ENCODE peak calls at places on chromosomes 13 and 19, in nine cellular contexts. One of them, this sample, is unnamed.

GRCh38 chr13:29589234-29589633 is 6.3 kb downstream of the SLC7A1 start:
- DNase-seq in NCI-H2107: no peak
- DNase-seq in fibroblast of the conjunctiva: no peak
- DNase-seq in tibial nerve: no peak
- DNase-seq in Daoy: peak
- DNase-seq in RWPE1: no peak
- DNase-seq in neuronal stem cell: peak
- DNase-seq in nephron progenitor cell: peak
- DNase-seq in AG08395: peak
- DNase-seq in this sample: peak

GRCh38 chr13:110471833-110472162 is 89.7 kb downstream of the RAB20 start:
- DNase-seq in NCI-H2107: no peak
- DNase-seq in fibroblast of the conjunctiva: no peak
- DNase-seq in tibial nerve: no peak
- DNase-seq in Daoy: peak
- DNase-seq in RWPE1: no peak
- DNase-seq in neuronal stem cell: no peak
- DNase-seq in nephron progenitor cell: no peak
- DNase-seq in AG08395: no peak
- DNase-seq in this sample: no peak

GRCh38 chr13:35475131-35475959 is 1.1 kb downstream of the MAB21L1 start:
- DNase-seq in NCI-H2107: no peak
- DNase-seq in fibroblast of the conjunctiva: no peak
- DNase-seq in tibial nerve: peak
- DNase-seq in Daoy: peak
- DNase-seq in RWPE1: no peak
- DNase-seq in neuronal stem cell: peak
- DNase-seq in nephron progenitor cell: peak
- DNase-seq in AG08395: peak
- DNase-seq in this sample: peak

GRCh38 chr13:24279267-24279666 is 30.1 kb upstream of the C1QTNF9 start:
- DNase-seq in NCI-H2107: no peak
- DNase-seq in fibroblast of the conjunctiva: no peak
- DNase-seq in tibial nerve: no peak
- DNase-seq in Daoy: no peak
- DNase-seq in RWPE1: no peak
- DNase-seq in neuronal stem cell: no peak
- DNase-seq in nephron progenitor cell: no peak
- DNase-seq in AG08395: no peak
- DNase-seq in this sample: no peak

GRCh38 chr13:110306960-110307696 is at the start of the genes COL4A1 and COL4A2:
- DNase-seq in NCI-H2107: no peak
- DNase-seq in fibroblast of the conjunctiva: no peak
- DNase-seq in tibial nerve: peak
- DNase-seq in Daoy: peak
- DNase-seq in RWPE1: peak
- DNase-seq in neuronal stem cell: peak
- DNase-seq in nephron progenitor cell: peak
- DNase-seq in AG08395: no peak
- DNase-seq in this sample: peak

GRCh38 chr13:39496487-39496998 is 106.5 kb downstream of the LHFPL6 start:
- DNase-seq in NCI-H2107: no peak
- DNase-seq in fibroblast of the conjunctiva: no peak
- DNase-seq in tibial nerve: no peak
- DNase-seq in Daoy: no peak
- DNase-seq in RWPE1: no peak
- DNase-seq in neuronal stem cell: no peak
- DNase-seq in nephron progenitor cell: no peak
- DNase-seq in AG08395: no peak
- DNase-seq in this sample: no peak

GRCh38 chr19:34560229-34560628 is 78.7 kb downstream of the WTIP start:
- DNase-seq in NCI-H2107: no peak
- DNase-seq in fibroblast of the conjunctiva: no peak
- DNase-seq in tibial nerve: no peak
- DNase-seq in Daoy: no peak
- DNase-seq in RWPE1: no peak
- DNase-seq in neuronal stem cell: no peak
- DNase-seq in nephron progenitor cell: no peak
- DNase-seq in AG08395: no peak
- DNase-seq in this sample: no peak

GRCh38 chr13:97648881-97649224 is 214.9 kb downstream of the RAP2A start:
- DNase-seq in NCI-H2107: no peak
- DNase-seq in fibroblast of the conjunctiva: no peak
- DNase-seq in tibial nerve: no peak
- DNase-seq in Daoy: no peak
- DNase-seq in RWPE1: no peak
- DNase-seq in neuronal stem cell: no peak
- DNase-seq in nephron progenitor cell: no peak
- DNase-seq in AG08395: no peak
- DNase-seq in this sample: no peak

GRCh38 chr13:46165485-46166220 is 16.3 kb downstream of the LCP1 start:
- DNase-seq in NCI-H2107: no peak
- DNase-seq in fibroblast of the conjunctiva: no peak
- DNase-seq in tibial nerve: no peak
- DNase-seq in Daoy: peak
- DNase-seq in RWPE1: no peak
- DNase-seq in neuronal stem cell: no peak
- DNase-seq in nephron progenitor cell: no peak
- DNase-seq in AG08395: no peak
- DNase-seq in this sample: no peak

GRCh38 chr19:34366670-34367423 is 1.9 kb downstream of the GPI start:
- DNase-seq in NCI-H2107: no peak
- DNase-seq in fibroblast of the conjunctiva: peak
- DNase-seq in tibial nerve: no peak
- DNase-seq in Daoy: no peak
- DNase-seq in RWPE1: no peak
- DNase-seq in neuronal stem cell: no peak
- DNase-seq in nephron progenitor cell: no peak
- DNase-seq in AG08395: peak
- DNase-seq in this sample: peak

GRCh38 chr19:48819366-48819816 is 8.6 kb upstream of the BCAT2 start:
- DNase-seq in NCI-H2107: peak
- DNase-seq in fibroblast of the conjunctiva: peak
- DNase-seq in tibial nerve: peak
- DNase-seq in Daoy: peak
- DNase-seq in RWPE1: peak
- DNase-seq in neuronal stem cell: no peak
- DNase-seq in nephron progenitor cell: no peak
- DNase-seq in AG08395: peak
- DNase-seq in this sample: peak

GRCh38 chr19:17762505-17763229 is 11.4 kb downstream of the FCHO1 start:
- DNase-seq in NCI-H2107: no peak
- DNase-seq in fibroblast of the conjunctiva: no peak
- DNase-seq in tibial nerve: no peak
- DNase-seq in Daoy: peak
- DNase-seq in RWPE1: peak
- DNase-seq in neuronal stem cell: peak
- DNase-seq in nephron progenitor cell: peak
- DNase-seq in AG08395: peak
- DNase-seq in this sample: peak

GRCh38 chr19:1503925-1504430 is 8.8 kb downstream of the ADAMTSL5 start:
- DNase-seq in NCI-H2107: no peak
- DNase-seq in fibroblast of the conjunctiva: no peak
- DNase-seq in tibial nerve: no peak
- DNase-seq in Daoy: no peak
- DNase-seq in RWPE1: no peak
- DNase-seq in neuronal stem cell: no peak
- DNase-seq in nephron progenitor cell: no peak
- DNase-seq in AG08395: no peak
- DNase-seq in this sample: no peak

GRCh38 chr19:5691205-5691929 is 1.3 kb downstream of the RPL36 start:
- DNase-seq in NCI-H2107: no peak
- DNase-seq in fibroblast of the conjunctiva: peak
- DNase-seq in tibial nerve: no peak
- DNase-seq in Daoy: peak
- DNase-seq in RWPE1: peak
- DNase-seq in neuronal stem cell: no peak
- DNase-seq in nephron progenitor cell: no peak
- DNase-seq in AG08395: peak
- DNase-seq in this sample: peak

GRCh38 chr19:35070471-35070870 is 28.9 kb downstream of the HPN start:
- DNase-seq in NCI-H2107: no peak
- DNase-seq in fibroblast of the conjunctiva: no peak
- DNase-seq in tibial nerve: no peak
- DNase-seq in Daoy: no peak
- DNase-seq in RWPE1: no peak
- DNase-seq in neuronal stem cell: no peak
- DNase-seq in nephron progenitor cell: no peak
- DNase-seq in AG08395: no peak
- DNase-seq in this sample: no peak

GRCh38 chr13:111662451-111662850 is 342.0 kb downstream of the TEX29 start:
- DNase-seq in NCI-H2107: no peak
- DNase-seq in fibroblast of the conjunctiva: no peak
- DNase-seq in tibial nerve: no peak
- DNase-seq in Daoy: no peak
- DNase-seq in RWPE1: no peak
- DNase-seq in neuronal stem cell: no peak
- DNase-seq in nephron progenitor cell: no peak
- DNase-seq in AG08395: no peak
- DNase-seq in this sample: no peak